ENCODE peak calls at places on chromosomes 3 and 15, in four cellular contexts. C is activated T-helper 1 cell treated with anti-CD3 and anti-CD28 coated beads, Interleukin-2, amount 50 U/mL, for 16 hours; K is GM19239; U is NCI-H2227 treated with DMSO at 0.1 percent for 48 hours. G is an unnamed sample.

GRCh38 chr15:32840481-32841245 is 122.9 kb downstream of the GREM1 start:
- DNase-seq in U (no peak), K (no peak), C (no peak), G (no peak)

GRCh38 chr15:40762919-40763800 is 708 bp upstream of the GCHFR start:
- DNase-seq in U (no peak), K (no peak), C (peak), G (peak)

GRCh38 chr3:46372492-46373359 is 2.0 kb downstream of the CCR5 start:
- DNase-seq in C (no peak), U (peak), K (no peak), G (peak)

GRCh38 chr15:25800761-25801515 is 62.2 kb downstream of the ATP10A start:
- DNase-seq in C (no peak), U (no peak), K (no peak), G (no peak)

GRCh38 chr3:179256813-179257212 is 5.9 kb upstream of the KCNMB3 start:
- DNase-seq in K (no peak), U (no peak), C (no peak), G (no peak)

GRCh38 chr3:49415931-49416601 is 3.8 kb downstream of the TCTA start:
- DNase-seq in C (peak), U (no peak), K (peak), G (peak)

GRCh38 chr3:155637567-155637966 is 107.3 kb downstream of the PLCH1 start:
- DNase-seq in U (no peak), K (no peak), C (no peak), G (no peak)

GRCh38 chr15:62389887-62390792 is 225.1 kb upstream of the C2CD4B start:
- DNase-seq in C (peak), K (peak), U (peak), G (peak)

GRCh38 chr15:67755936-67756335 is 69.4 kb upstream of the SKOR1 start:
- DNase-seq in K (no peak), C (no peak), U (no peak), G (no peak)

GRCh38 chr3:136621628-136622027 is 130.6 kb downstream of the STAG1 start:
- DNase-seq in K (no peak), U (no peak), C (no peak), G (peak)

GRCh38 chr3:42749753-42750231 is 23.3 kb downstream of the CCDC13 start:
- DNase-seq in K (no peak), C (no peak), U (no peak), G (peak)

GRCh38 chr3:14631687-14632444 is 19.7 kb upstream of the CCDC174 start:
- DNase-seq in K (no peak), U (no peak), C (no peak), G (no peak)

GRCh38 chr3:99949956-99950670 is 132.5 kb downstream of the CMSS1 start:
- DNase-seq in C (no peak), K (no peak), U (no peak), G (peak)

GRCh38 chr3:96843505-96844203 is 29.3 kb downstream of the EPHA6 start:
- DNase-seq in K (no peak), U (peak), C (no peak), G (no peak)